ENCODE peak calls at places on chromosomes 13 and 19, in four cellular contexts. Z is K562, D is HCT116, A is HepG2. L is an unnamed sample.

GRCh38 chr13:64482373-64482772 is 2747.8 kb downstream of the PCDH9 start:
- DNase-seq in Z (no peak), D (no peak), A (no peak), L (no peak)

GRCh38 chr19:39679056-39679790 is 23.5 kb downstream of the LGALS16 start:
- DNase-seq in Z (no peak), D (no peak), A (no peak), L (no peak)

GRCh38 chr19:43525836-43526771 is 897 bp downstream of the ETHE1 start:
- DNase-seq in Z (peak), D (no peak), A (no peak), L (peak)

GRCh38 chr13:102556806-102557205 is 40.0 kb upstream of the TPP2 start:
- DNase-seq in Z (no peak), D (no peak), A (no peak), L (no peak)

GRCh38 chr13:45238945-45239795 is 38.3 kb upstream of the KCTD4 start:
- DNase-seq in Z (no peak), D (no peak), A (no peak), L (no peak)

GRCh38 chr13:114065141-114065925 is 67.1 kb downstream of the RASA3 start:
- DNase-seq in Z (peak), D (peak), A (peak), L (peak)

GRCh38 chr19:12767666-12768065 is 7.7 kb downstream of the HOOK2 start:
- DNase-seq in Z (no peak), D (no peak), A (no peak), L (no peak)

GRCh38 chr19:29966594-29967249 is 24.7 kb downstream of the URI1 start:
- DNase-seq in Z (no peak), D (no peak), A (peak), L (no peak)

GRCh38 chr13:73820688-73821087 is 313.5 kb downstream of the KLF12 start:
- DNase-seq in Z (no peak), D (no peak), A (no peak), L (no peak)

GRCh38 chr19:24063312-24063711 is 23.7 kb upstream of the ZNF254 start:
- DNase-seq in Z (no peak), D (no peak), A (peak), L (no peak)

GRCh38 chr19:41708481-41708880 is at the start of gene CEACAM5:
- DNase-seq in Z (no peak), D (no peak), A (no peak), L (no peak)

GRCh38 chr13:35292329-35292728 is 184.2 kb downstream of the MAB21L1 start:
- DNase-seq in Z (no peak), D (no peak), A (no peak), L (no peak)

GRCh38 chr19:18420931-18421330 is 1.7 kb downstream of the SSBP4 start:
- DNase-seq in Z (no peak), D (no peak), A (no peak), L (no peak)

GRCh38 chr19:8367327-8368001 is 3.5 kb downstream of the ANGPTL4 start:
- DNase-seq in Z (peak), D (no peak), A (no peak), L (peak)

GRCh38 chr19:20038358-20039202 is 725 bp downstream of the ZNF682 start:
- DNase-seq in Z (no peak), D (no peak), A (no peak), L (no peak)

GRCh38 chr19:35265126-35265995 is 3.4 kb upstream of the USF2 start:
- DNase-seq in Z (no peak), D (no peak), A (no peak), L (no peak)

GRCh38 chr19:3125900-3126524 is 9.8 kb upstream of the GNA15 start:
- DNase-seq in Z (peak), D (peak), A (peak), L (peak)

GRCh38 chr13:52851153-52851962 is 2.9 kb upstream of the PCDH8 start:
- DNase-seq in Z (no peak), D (no peak), A (peak), L (peak)

GRCh38 chr19:42149447-42150202 is 17.4 kb upstream of the POU2F2 start:
- DNase-seq in Z (no peak), D (no peak), A (no peak), L (peak)

GRCh38 chr19:39083983-39084731 is at the start of gene ACP7:
- DNase-seq in Z (peak), D (no peak), A (no peak), L (peak)

GRCh38 chr13:114053026-114053425 is 79.2 kb upstream of the C13orf46 start:
- DNase-seq in Z (no peak), D (no peak), A (no peak), L (no peak)

GRCh38 chr19:40623403-40624239 is 22.5 kb downstream of the LTBP4 start:
- DNase-seq in Z (peak), D (peak), A (peak), L (peak)

GRCh38 chr13:28423010-28423409 is 71.9 kb downstream of the FLT1 start:
- DNase-seq in Z (no peak), D (no peak), A (no peak), L (no peak)

GRCh38 chr19:45881909-45882528 is 3.9 kb downstream of the IRF2BP1 start:
- DNase-seq in Z (peak), D (no peak), A (peak), L (peak)
- TF ChIP-seq ELF1 in Z (no peak), D (no peak), A (peak), L (no peak)

GRCh38 chr19:50025022-50025793 is at the start of gene VRK3:
- DNase-seq in Z (peak), D (peak), A (peak), L (peak)
- TF ChIP-seq REST in Z (peak), D (no peak), A (no peak), L (no peak)

GRCh38 chr13:66501187-66501586 is 728.9 kb downstream of the PCDH9 start:
- DNase-seq in Z (no peak), D (no peak), A (no peak), L (no peak)
- TF ChIP-seq SIN3A in Z (no peak), D (no peak), A (no peak), L (no peak)

DNA sequence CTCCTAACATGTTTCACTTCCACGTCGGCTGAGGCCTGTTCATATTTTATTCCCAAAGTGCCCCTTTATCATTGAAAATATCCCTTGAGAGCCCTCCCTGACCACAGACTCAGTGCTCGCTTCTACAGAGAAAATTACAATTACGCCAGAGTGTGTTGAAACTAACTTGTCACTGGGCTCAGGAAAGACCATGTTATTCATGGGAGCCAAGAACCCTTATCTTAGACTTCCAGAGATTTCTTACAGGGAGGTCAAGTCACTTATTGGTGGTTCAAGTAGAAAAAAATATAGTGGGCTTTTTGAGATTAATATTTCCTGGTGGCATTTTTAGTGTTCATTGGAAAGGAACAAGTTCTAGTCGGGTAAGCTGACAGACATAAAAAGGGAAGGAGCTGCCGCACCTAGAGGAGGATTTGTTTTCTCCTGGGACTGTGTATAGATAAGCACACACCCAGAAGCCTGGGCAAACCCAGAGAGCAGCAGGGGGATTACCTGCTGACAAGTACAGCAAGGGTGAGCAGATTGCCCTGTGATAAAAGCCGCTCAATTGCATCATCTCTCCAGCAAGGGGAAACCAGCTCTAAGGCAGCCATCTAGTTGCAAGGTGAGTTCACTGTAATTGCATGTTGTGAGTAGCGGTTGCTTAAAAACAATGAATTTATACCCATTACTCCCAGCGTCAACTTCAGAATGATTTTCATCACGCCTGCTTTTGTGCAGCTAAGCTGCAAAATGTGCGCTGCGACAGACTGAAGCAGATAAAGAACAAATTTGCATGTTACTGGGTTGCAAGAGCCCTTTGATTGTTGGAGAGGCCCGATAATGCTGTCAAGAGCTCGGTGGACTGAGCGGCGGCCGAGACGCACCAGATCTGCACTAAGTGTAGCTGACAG is 46.2 kb downstream of the DCT start:
- DNase-seq in Z (peak), D (no peak), A (peak), L (no peak)
- TF ChIP-seq ELF1 in Z (no peak), D (no peak), A (no peak), L (no peak)

DNA sequence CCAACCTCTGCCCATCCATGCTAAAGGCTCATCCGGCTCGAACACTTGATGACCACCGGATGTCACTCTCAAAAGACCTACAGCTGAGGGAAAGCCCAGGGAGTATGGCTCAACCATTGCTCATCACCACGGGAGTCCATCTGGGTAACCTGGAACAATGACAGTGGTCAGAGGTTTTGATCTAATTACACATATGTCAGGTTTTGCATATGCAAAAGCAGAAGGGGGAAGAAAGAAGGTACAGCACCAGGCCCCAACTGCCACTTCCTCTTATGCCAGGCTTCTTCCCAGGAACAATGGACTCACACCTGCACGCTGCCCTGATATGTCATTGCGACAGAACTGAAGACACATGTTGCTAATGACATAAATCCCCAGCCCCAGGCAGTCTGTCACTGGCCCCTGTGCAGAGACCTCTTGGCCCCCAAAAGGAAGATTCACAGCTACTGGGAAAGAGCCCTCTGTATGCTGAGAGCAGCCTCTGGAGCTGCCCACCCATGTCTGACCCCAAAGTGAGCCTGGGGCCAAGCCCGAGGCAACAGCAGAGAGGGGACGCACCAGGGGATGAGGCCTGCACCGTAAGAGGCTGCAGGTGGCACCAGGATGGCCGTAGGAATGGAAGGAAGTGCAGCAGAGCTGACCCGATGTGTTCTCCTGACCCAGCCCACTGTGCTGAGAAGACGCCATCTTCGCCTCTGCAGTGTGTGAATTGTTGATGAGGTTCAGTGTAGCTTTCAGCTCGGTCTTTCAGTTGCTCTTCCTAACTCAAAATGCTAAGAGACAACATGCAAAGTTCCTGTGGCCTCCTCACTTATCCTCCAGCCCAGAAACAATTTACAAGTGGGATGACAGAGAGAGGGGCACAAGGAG is 26.3 kb downstream of the EPS15L1 start:
- DNase-seq in Z (no peak), D (no peak), A (peak), L (no peak)
- TF ChIP-seq REST in Z (no peak), D (no peak), A (no peak), L (no peak)

GRCh38 chr19:34094960-34095359 is 77.3 kb upstream of the LSM14A start:
- DNase-seq in Z (no peak), D (no peak), A (no peak), L (no peak)

GRCh38 chr19:34096020-34096915 is 76.0 kb upstream of the LSM14A start:
- DNase-seq in Z (peak), D (peak), A (peak), L (peak)
- TF ChIP-seq SIN3A in Z (no peak), D (no peak), A (no peak), L (no peak)

GRCh38 chr19:1809663-1810062 is 2.4 kb downstream of the ATP8B3 start:
- DNase-seq in Z (no peak), D (no peak), A (no peak), L (no peak)
- TF ChIP-seq ELF1 in Z (no peak), D (no peak), A (no peak), L (no peak)